ENCODE peak calls at places on chromosomes 5 and 9, in four cellular contexts. V, A, U and R are unnamed samples. For H3K9me3, the result is how much of the 10 kb centered on the place peaks cover.

GRCh38 chr5:63564789-63565188 is 397.5 kb downstream of the HTR1A start:
- DNase-seq in A (no peak), U (no peak), V (no peak), R (no peak)

GRCh38 chr9:123353984-123354591 is 1.9 kb upstream of the CRB2 start:
- DNase-seq in U (no peak), A (peak), V (peak), R (peak)

GRCh38 chr5:127804886-127805426 is 101.8 kb downstream of the CCDC192 start:
- DNase-seq in A (no peak), V (peak), U (no peak), R (no peak)

GRCh38 chr5:69334793-69335268 is 2.2 kb upstream of the CCDC125 start:
- DNase-seq in A (peak), U (peak), V (peak), R (peak)

GRCh38 chr9:121299467-121300282 is 31.7 kb downstream of the GSN start:
- DNase-seq in A (no peak), U (peak), V (no peak), R (peak)

GRCh38 chr9:82223442-82223841 is 234.9 kb downstream of the SPATA31D1 start:
- DNase-seq in A (no peak), V (peak), U (no peak), R (no peak)

GRCh38 chr9:100589582-100589981 is 11.7 kb downstream of the CAVIN4 start:
- DNase-seq in A (no peak), U (no peak), V (peak), R (no peak)

GRCh38 chr9:37417857-37418618 is 4.5 kb upstream of the GRHPR start:
- DNase-seq in V (no peak), U (no peak), A (no peak), R (no peak)

GRCh38 chr5:131587541-131587940 is 47.5 kb downstream of the RAPGEF6 start:
- DNase-seq in A (no peak), U (no peak), V (peak), R (no peak)

GRCh38 chr5:55821731-55822512 is 29.2 kb upstream of the IL31RA start:
- DNase-seq in A (no peak), V (no peak), U (no peak), R (no peak)

GRCh38 chr9:38057416-38058195 is 11.4 kb downstream of the SHB start:
- DNase-seq in A (peak), U (no peak), V (no peak), R (no peak)

GRCh38 chr9:100473271-100474081 is 527 bp downstream of the TMEFF1 start:
- DNase-seq in A (no peak), U (no peak), V (peak), R (no peak)

GRCh38 chr5:40578501-40579451 is 100.9 kb upstream of the PTGER4 start:
- DNase-seq in V (peak), U (no peak), A (no peak), R (no peak)

GRCh38 chr9:69549310-69550202 is 122.6 kb downstream of the APBA1 start:
- DNase-seq in U (no peak), V (peak), A (no peak), R (no peak)

GRCh38 chr9:125421591-125422181 is 160.1 kb downstream of the GAPVD1 start:
- DNase-seq in U (no peak), A (no peak), V (no peak), R (no peak)

GRCh38 chr5:75512383-75513074 is 838 bp downstream of the POLK start:
- DNase-seq in A (no peak), U (no peak), V (peak), R (no peak)

DNA sequence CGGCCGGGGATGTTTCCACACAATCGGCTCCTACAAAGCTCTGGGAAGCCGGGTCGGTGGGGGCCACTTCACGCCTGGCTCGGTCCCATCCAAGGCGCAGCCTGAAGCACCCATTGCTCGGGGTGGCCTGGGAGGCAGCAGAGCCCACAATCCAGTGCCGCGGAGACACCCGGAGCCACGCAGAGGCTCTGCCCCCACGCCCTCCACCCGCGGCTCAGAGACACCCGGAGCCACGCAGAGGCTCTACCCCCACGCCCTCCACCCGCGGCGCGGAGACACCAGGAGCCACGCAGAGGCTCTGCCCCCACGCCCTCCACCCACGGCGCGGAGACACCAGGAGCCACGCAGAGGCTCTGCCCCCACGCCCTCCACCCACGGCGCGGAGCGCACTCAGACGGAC is 31.9 kb downstream of the SLC12A7 start:
- DNase-seq in A (no peak), U (no peak), V (no peak), R (no peak)
- H3K9me3 ChIP-seq in A (under half), U (under half), V (under half), R (under half)

GRCh38 chr9:128274245-128274644 is 1.6 kb downstream of the GOLGA2 start:
- DNase-seq in V (no peak), A (no peak), U (no peak), R (no peak)
- H3K4me3 ChIP-seq in V (peak), A (no peak), U (peak), R (peak)

DNA sequence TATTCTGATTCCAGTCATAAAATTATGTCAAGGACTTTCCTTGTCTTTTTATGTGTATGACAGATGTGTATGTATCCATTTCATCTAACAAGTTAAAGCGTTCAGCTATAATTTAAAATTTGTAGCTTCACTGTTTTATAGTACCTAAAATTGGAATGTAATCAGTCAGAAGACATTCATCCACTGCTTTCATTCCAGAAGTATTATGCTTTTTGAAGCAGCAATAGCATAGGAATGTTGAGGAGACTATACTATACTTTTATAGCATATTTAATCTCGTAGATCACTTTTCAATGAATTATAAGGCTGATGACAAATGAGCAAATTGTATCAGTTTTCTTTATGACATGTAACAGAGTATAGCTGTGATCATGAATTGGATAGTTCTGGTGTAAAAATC is 6.9 kb downstream of the PCDHGA12 start:
- DNase-seq in V (peak), A (no peak), U (no peak), R (no peak)
- H3K9me3 ChIP-seq in V (under half), A (under half), U (under half), R (half or more)

DNA sequence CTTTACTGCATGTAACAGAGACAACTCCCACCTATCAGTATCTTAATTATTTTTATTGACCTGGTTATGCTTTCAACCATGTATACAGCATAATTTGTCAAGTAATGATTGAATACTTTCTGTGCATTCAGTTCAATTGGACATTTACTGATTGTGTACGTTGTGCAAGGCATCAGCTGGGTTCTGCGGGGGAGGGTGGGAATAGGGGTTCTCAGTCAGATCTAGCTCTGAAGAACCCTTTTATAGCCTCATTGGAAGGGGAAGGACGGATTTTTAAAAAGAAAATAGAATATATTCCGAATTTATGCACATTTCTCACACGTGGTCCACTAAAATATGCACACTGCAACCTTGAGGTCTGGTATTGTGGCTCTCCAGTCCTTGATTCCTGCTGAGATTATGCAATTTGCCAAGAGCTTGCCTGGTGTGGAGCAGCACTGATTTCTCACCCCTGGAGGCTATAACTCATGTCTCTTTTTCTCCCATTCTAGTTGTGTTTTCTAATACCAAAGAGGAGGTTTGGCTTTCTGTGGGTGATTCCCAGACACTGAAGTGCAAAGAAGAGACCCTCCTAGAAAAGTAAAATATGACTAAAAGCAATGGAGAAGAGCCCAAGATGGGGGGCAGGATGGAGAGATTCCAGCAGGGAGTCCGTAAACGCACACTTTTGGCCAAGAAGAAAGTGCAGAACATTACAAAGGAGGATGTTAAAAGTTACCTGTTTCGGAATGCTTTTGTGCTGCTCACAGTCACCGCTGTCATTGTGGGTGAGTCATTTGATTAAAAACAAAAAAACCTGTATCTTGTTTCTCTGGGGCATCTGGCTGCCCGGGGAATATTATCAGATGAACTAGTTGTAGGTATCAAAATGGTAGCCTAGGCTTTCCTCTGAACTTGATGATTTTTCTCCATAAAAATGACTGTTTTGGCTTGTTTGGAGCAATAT is 1.7 kb downstream of the SLC1A3 start:
- DNase-seq in U (no peak), V (no peak), A (no peak), R (no peak)
- H3K4me3 ChIP-seq in U (peak), V (no peak), A (no peak), R (peak)